ENCODE peak calls at places on chromosomes 13 and 19, in six cellular contexts. C, O, X, M, Y and R are unnamed samples. For H3K9me3, the result is how much of the 10 kb centered on the place peaks cover.

GRCh38 chr19:5843295-5843927 is 3.9 kb upstream of the FUT6 start:
- DNase-seq in C (no peak), O (no peak), X (no peak), M (no peak), Y (no peak), R (no peak)

GRCh38 chr19:33282036-33282686 is 20.2 kb downstream of the CEBPA start:
- DNase-seq in C (no peak), O (no peak), X (no peak), M (no peak), Y (no peak), R (no peak)

GRCh38 chr13:23377603-23378002 is 55.9 kb downstream of the SACS start:
- DNase-seq in C (no peak), O (no peak), X (no peak), M (no peak), Y (no peak), R (no peak)

GRCh38 chr13:40058757-40059236 is 403.3 kb downstream of the COG6 start:
- DNase-seq in C (no peak), O (peak), X (no peak), M (peak), Y (no peak), R (no peak)

GRCh38 chr19:16355293-16356043 is 30.8 kb downstream of the KLF2 start:
- DNase-seq in C (peak), O (no peak), X (no peak), M (no peak), Y (no peak), R (no peak)

GRCh38 chr19:5395996-5396939 is 55.7 kb upstream of the PTPRS start:
- DNase-seq in C (no peak), O (no peak), X (no peak), M (no peak), Y (no peak), R (no peak)

GRCh38 chr19:1259206-1259872 is 9.8 kb upstream of the CIRBP start:
- DNase-seq in C (peak), O (peak), X (no peak), M (peak), Y (peak), R (no peak)

GRCh38 chr13:100898431-100898830 is 223.8 kb upstream of the TMTC4 start:
- DNase-seq in C (no peak), O (no peak), X (no peak), M (no peak), Y (no peak), R (no peak)

GRCh38 chr19:40013991-40014390 is 17.1 kb downstream of the ZNF546 start:
- DNase-seq in C (no peak), O (no peak), X (no peak), M (no peak), Y (no peak), R (no peak)

GRCh38 chr19:45823182-45823581 is 8.1 kb upstream of the RSPH6A start:
- DNase-seq in C (no peak), O (no peak), X (no peak), M (no peak), Y (no peak), R (no peak)

GRCh38 chr13:19062019-19062646 is 119.5 kb downstream of the TUBA3C start:
- DNase-seq in C (no peak), O (no peak), X (no peak), M (no peak), Y (no peak), R (no peak)

GRCh38 chr19:49583239-49583638 is 2.1 kb downstream of the PRRG2 start:
- DNase-seq in C (no peak), O (no peak), X (no peak), M (no peak), Y (no peak), R (no peak)

GRCh38 chr19:53881482-53882390 is at the start of gene PRKCG:
- DNase-seq in C (peak), O (no peak), X (no peak), M (peak), Y (no peak), R (no peak)

GRCh38 chr19:45782820-45783785 is 813 bp upstream of the DMPK start:
- DNase-seq in C (peak), O (peak), X (no peak), M (no peak), Y (no peak), R (no peak)

GRCh38 chr13:37501187-37501586 is 97.4 kb downstream of the POSTN start:
- DNase-seq in C (no peak), O (no peak), X (no peak), M (no peak), Y (no peak), R (no peak)

GRCh38 chr13:29901714-29902631 is 51.6 kb upstream of the UBL3 start:
- DNase-seq in C (no peak), O (peak), X (no peak), M (peak), Y (no peak), R (no peak)

GRCh38 chr13:85742355-85742754 is 56.9 kb downstream of the SLITRK6 start:
- DNase-seq in C (no peak), O (no peak), X (no peak), M (no peak), Y (no peak), R (no peak)

GRCh38 chr19:19010551-19010950 is 22.8 kb downstream of the SUGP2 start:
- DNase-seq in C (no peak), O (no peak), X (no peak), M (no peak), Y (no peak), R (no peak)

GRCh38 chr13:31733066-31733465 is 6.3 kb upstream of the RXFP2 start:
- DNase-seq in C (no peak), O (peak), X (no peak), M (no peak), Y (no peak), R (no peak)
- H3K4me3 ChIP-seq in C (no peak), O (peak), X (no peak), M (no peak), Y (no peak), R (peak)

DNA sequence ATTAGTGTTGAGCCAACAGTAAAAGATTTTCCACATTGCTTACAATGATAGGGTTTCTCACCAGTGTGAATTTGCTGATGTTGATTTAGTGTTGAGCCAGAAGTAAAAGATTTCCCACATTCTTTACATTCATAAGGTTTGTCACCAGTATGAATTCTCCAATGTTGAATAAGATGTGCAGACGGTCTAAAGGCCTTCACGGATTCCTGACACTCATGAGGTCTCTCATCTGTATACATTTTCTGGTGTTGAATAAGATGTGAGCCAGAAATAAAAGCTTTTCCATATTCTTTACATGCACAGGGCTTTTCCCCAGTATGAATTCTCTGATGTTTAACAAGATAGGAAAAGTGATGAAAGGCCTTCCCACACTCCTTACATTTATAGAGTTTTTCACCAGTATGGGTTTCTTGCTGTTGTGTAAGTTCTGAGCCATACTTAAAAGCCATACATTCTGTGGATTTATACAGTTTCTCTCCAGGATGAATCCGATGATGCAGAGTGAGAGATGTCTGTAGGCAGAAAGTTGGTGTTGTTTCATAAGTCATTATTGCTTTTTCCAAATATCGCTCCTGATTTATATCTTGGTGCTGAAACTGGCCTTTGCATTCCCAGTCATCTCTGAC is 22.4 kb downstream of the ZNF850 start:
- DNase-seq in C (no peak), O (no peak), X (no peak), M (no peak), Y (no peak), R (no peak)
- H3K9me3 ChIP-seq in C (half or more), O (under half), X (under half), M (under half), Y (half or more), R (half or more)

DNA sequence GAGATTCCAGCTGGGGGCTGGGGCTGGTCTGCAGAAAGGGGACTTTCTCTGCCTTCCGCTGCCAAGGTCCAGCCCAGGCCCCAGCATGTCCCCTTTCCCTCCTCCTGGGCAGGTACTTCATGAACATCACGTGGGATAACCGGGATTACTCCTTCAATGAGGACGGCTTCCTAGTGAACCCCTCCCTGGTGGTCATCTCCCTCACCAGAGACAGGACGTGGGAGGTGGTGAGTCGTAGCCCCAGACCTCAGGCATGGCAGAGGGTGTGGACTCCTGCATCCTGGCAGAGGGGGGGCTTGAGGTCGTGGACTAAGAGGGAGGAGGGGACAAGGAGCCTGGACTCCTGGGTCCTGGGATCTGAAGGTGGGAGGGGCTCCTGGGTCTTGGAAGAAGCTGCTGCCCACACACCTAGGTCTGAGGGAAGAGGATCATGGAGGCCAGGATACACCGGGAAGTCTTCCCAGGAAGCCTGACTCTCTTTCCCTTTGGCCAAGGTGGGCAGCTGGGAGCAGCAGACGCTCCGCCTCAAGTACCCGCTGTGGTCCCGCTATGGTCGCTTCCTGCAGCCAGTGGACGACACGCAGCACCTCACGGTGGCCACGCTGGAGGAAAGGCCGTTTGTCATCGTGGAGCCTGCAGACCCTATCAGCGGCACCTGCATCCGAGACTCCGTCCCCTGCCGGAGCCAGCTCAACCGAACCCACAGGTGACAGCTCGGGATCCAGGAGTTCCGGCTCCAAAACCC is 20.6 kb downstream of the GRIN2D start:
- DNase-seq in C (no peak), O (no peak), X (no peak), M (no peak), Y (no peak), R (no peak)
- H3K4me3 ChIP-seq in C (no peak), O (no peak), X (no peak), M (no peak), Y (no peak), R (no peak)

GRCh38 chr19:9345005-9345404 is 17.8 kb upstream of the ZNF177 start:
- DNase-seq in C (no peak), O (no peak), X (no peak), M (no peak), Y (no peak), R (no peak)

GRCh38 chr19:9348253-9348652 is 14.6 kb upstream of the ZNF177 start:
- DNase-seq in C (no peak), O (no peak), X (no peak), M (no peak), Y (no peak), R (no peak)

GRCh38 chr19:9353011-9353410 is 9.8 kb upstream of the ZNF177 start:
- DNase-seq in C (no peak), O (no peak), X (no peak), M (no peak), Y (no peak), R (no peak)

GRCh38 chr19:9352505-9352904 is 10.3 kb upstream of the ZNF177 start:
- DNase-seq in C (no peak), O (no peak), X (no peak), M (no peak), Y (no peak), R (no peak)

DNA sequence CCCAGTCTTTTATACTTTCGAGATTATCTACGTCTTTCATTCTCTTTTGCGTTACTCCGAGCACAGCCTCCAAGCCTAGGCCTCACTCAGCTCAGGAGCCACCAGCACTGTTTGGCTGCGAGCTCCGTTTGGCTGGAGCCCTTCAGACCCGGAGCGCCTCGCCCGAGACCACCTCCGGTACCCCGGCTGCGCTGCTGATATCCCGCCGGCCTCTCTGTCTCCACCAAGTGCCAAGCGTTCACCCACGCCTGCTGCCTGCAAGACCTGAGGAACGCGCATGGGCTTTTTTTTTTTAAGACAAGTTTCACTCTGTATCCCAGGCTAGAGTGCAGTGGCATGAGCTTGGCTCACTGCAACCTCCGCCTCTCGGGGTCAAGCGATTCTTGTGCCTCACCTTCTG is 14.1 kb upstream of the ZNF177 start:
- DNase-seq in C (no peak), O (no peak), X (no peak), M (no peak), Y (no peak), R (no peak)
- H3K9me3 ChIP-seq in C (half or more), O (under half), X (under half), M (under half), Y (under half), R (half or more)

GRCh38 chr19:29527500-29528328 is 1.9 kb downstream of the VSTM2B start:
- DNase-seq in C (no peak), O (no peak), X (no peak), M (no peak), Y (no peak), R (no peak)

GRCh38 chr19:29529646-29530548 is 4.1 kb downstream of the VSTM2B start:
- DNase-seq in C (no peak), O (no peak), X (no peak), M (no peak), Y (no peak), R (no peak)

GRCh38 chr19:29528350-29528945 is 2.7 kb downstream of the VSTM2B start:
- DNase-seq in C (peak), O (peak), X (peak), M (peak), Y (peak), R (no peak)

GRCh38 chr19:29530549-29531457 is 5.0 kb downstream of the VSTM2B start:
- DNase-seq in C (no peak), O (no peak), X (no peak), M (no peak), Y (no peak), R (no peak)

DNA sequence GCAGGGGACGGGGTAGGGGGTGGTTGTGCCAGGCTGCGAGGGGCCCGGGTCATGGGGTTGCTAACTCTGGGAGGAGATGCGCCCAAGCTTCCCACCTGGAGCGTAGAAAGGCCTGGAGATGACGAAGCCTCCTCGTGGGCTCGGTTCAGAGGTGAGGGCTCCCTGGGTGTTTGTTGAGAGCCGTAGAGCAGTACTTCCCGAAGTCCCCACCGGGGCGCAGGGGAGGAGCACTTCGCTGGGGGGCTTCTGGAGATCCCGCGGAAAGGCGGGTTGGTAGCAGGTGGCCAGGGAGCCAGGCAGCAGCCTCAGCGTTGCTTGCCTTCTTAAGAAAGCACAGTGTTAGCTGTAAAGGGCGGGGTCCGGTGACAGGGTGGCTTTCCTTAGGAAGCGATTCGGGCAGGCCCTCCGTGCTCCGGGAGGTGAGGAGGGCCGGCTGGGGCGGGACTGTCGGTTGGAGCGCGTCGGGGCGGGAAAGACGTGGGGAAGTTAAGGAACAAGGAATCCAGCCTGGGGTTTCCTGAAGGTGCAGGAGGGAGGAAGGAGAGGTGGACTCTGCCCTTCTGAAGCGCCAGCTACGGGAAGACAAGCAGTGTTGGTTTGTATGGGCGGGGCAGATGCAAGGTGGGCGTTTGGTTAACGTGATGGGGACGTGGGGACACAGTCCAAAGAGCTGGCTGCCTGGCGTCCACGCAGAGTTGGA is 3.3 kb downstream of the VSTM2B start:
- DNase-seq in C (no peak), O (no peak), X (no peak), M (no peak), Y (no peak), R (no peak)
- H3K4me3 ChIP-seq in C (no peak), O (no peak), X (no peak), M (no peak), Y (no peak), R (peak)

DNA sequence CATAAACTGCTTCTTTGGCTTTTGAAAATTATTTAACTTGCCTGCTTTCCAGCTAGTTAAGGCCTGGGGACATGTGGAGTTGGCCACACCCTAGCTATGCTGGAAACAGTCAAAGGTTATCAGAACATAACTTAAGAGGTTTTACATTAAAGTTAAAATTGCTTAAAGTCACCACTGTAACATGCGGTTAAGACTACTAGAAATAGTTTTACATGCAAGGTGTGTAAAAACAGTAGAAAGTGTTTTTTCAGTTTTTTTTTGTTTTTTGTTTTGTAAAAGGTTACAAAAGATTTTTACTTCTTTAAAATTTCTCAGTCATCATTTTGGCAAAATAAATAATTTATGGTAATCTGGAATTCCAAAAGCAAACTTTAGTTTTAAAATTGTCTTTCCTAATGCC is 763.1 kb downstream of the UQCRFS1 start:
- DNase-seq in C (no peak), O (no peak), X (no peak), M (no peak), Y (no peak), R (no peak)
- H3K9me3 ChIP-seq in C (under half), O (under half), X (under half), M (under half), Y (under half), R (under half)

DNA sequence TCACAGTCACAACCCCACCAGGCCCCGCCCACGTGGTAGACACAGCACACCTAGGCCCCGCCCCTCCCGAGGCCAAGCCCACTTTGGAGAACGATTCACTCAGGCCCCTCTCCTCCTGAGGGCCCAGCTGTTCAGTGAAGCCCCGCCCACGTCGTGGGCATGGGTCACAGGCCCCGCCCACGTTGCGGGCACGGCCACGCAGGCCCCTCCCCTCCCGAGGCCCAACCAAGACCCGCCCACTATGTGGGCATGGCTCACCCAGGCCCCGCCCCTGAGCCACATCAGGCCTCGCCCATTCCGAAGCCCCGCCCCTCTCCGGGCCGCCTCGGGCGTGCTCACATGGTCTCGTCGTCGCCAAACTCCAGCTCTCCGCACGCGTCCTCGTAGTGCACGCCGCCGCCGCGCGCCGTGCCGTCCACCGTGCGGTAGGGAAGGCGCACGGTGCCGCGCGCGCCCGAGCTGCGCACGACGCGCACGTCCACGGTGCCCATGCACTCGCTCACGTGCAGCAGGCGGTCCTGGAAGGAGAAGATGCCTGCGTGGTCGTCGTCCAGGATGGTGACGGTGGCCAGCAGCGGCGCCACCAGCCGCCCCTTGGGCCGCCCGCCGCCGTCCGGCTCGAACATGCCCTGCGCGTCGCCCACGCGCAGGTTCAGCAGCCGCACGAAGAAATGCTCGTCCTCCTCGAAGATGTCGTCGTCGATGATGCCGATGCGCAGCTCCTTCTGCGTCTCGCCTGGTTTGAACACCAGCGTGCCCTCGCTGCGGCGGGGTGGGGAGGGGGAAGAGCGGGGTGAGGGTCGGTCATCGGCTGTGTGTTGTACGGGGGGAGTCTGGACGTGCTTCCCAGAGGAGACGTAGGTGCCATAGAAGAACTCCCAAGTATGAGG is 24.0 kb downstream of the SLC8A2 start:
- DNase-seq in C (peak), O (peak), X (no peak), M (no peak), Y (peak), R (no peak)
- H3K4me3 ChIP-seq in C (no peak), O (no peak), X (no peak), M (no peak), Y (no peak), R (peak)

GRCh38 chr19:29616541-29616940 is 10.5 kb downstream of the POP4 start:
- DNase-seq in C (no peak), O (no peak), X (no peak), M (no peak), Y (no peak), R (no peak)

GRCh38 chr19:29617336-29618266 is 11.5 kb downstream of the POP4 start:
- DNase-seq in C (no peak), O (no peak), X (no peak), M (no peak), Y (no peak), R (no peak)

GRCh38 chr19:29614780-29615179 is 8.7 kb downstream of the POP4 start:
- DNase-seq in C (no peak), O (no peak), X (no peak), M (peak), Y (no peak), R (no peak)

GRCh38 chr19:29614046-29614445 is 8.0 kb downstream of the POP4 start:
- DNase-seq in C (no peak), O (no peak), X (no peak), M (no peak), Y (no peak), R (no peak)

GRCh38 chr19:29615891-29616425 is 9.9 kb downstream of the POP4 start:
- DNase-seq in C (no peak), O (no peak), X (no peak), M (no peak), Y (no peak), R (no peak)
- H3K9me3 ChIP-seq in C (under half), O (under half), X (under half), M (under half), Y (under half), R (under half)